ENCODE peak calls at places on chromosomes 4 and X, in nine cellular contexts. O, U, S, Q, V, N, B, D and A are unnamed samples.
A peak's percentile ranks its signal among the peaks of the same experiment; 100 is the strongest.

GRCh38 chr4:137896221-137896737 is 345.9 kb downstream of the SLC7A11 start:
- DNase-seq in O (no peak), U (no peak), S (no peak), Q (no peak), V (no peak), N (no peak), B (no peak), D (no peak), A (no peak)

GRCh38 chrX:97740044-97740443 is 856.3 kb downstream of the RPA4 start:
- DNase-seq in O (no peak), U (no peak), S (no peak), Q (no peak), V (no peak), N (no peak), B (no peak), D (no peak), A (no peak)

GRCh38 chr4:95355021-95355420 is 193.8 kb downstream of the UNC5C start:
- DNase-seq in O (no peak), U (no peak), S (no peak), Q (no peak), V (no peak), N (no peak), B (no peak), D (no peak), A (no peak)

GRCh38 chr4:23945521-23946017 is 55.7 kb upstream of the PPARGC1A start:
- DNase-seq in O (no peak), U (no peak), S (peak; percentile 63), Q (peak; percentile 44), V (no peak), N (no peak), B (no peak), D (no peak), A (peak; percentile 62)

GRCh38 chr4:82491251-82491960 is 61.0 kb downstream of the ENOPH1 start:
- DNase-seq in O (no peak), U (no peak), S (no peak), Q (no peak), V (no peak), N (no peak), B (no peak), D (no peak), A (no peak)

GRCh38 chr4:182014164-182014563 is 229.0 kb upstream of the TENM3 start:
- DNase-seq in O (no peak), U (no peak), S (no peak), Q (no peak), V (no peak), N (no peak), B (no peak), D (no peak), A (no peak)

GRCh38 chr4:42915484-42915883 is 23.0 kb downstream of the GRXCR1 start:
- DNase-seq in O (no peak), U (no peak), S (no peak), Q (no peak), V (no peak), N (no peak), B (no peak), D (no peak), A (no peak)

GRCh38 chr4:23015821-23016220 is 323.1 kb downstream of the GBA3 start:
- DNase-seq in O (no peak), U (no peak), S (no peak), Q (no peak), V (no peak), N (no peak), B (no peak), D (no peak), A (no peak)

GRCh38 chrX:153766871-153767673 is 3.0 kb downstream of the PLXNB3 start:
- DNase-seq in O (no peak), U (peak; percentile 60), S (no peak), Q (peak; percentile 18), V (peak; percentile 17), N (peak; percentile 38), B (no peak), D (peak; percentile 56), A (peak; percentile 30)

GRCh38 chr4:155571184-155571944 is 95.3 kb upstream of the GUCY1A1 start:
- DNase-seq in O (no peak), U (no peak), S (no peak), Q (no peak), V (no peak), N (no peak), B (no peak), D (no peak), A (no peak)

DNA sequence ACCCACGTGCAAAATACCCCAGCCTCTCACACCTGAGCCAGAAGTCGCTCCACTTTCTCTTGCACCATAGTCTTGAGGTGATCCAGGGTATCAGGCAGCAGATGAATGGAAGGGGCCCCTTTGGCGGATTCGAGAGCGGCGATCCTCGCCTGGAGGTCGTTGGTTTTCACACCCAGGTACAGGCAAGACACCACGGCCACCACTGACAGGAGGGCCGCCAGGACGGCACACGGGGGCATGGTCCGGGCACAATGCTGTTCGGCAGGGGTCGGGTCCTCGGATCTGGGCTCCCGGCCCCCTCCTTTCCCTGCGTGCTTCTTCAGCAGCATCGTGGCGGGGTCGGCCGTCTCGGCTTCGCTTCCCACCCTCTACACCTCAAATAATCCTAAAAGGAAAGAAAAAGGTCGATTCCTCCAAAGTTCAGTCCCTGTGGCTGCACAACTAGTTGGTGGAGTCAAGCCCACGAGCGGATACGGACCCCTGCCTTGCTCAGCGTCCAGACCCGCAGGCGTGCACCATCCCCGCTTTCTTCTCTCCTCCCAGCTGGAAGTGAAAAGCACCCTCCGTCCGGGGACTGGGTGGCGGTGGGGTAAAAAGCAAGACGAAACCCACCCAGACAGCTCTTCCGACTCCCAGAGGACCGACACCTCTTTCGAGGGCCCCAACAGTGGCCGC is 630 bp downstream of the COL25A1 start:
- DNase-seq in O (no peak), U (peak; percentile 63), S (peak; percentile 4), Q (no peak), V (no peak), N (no peak), B (no peak), D (no peak), A (no peak)
- H3K4me3 ChIP-seq in O (peak overlapping the region; percentile 57), U (peak overlapping the region; percentile 84), S (peak overlapping the region; percentile 89), Q (peak overlapping the region; percentile 73), V (peak overlapping the region; percentile 58), N (peak overlapping the region; percentile 58), B (peak overlapping the region; percentile 44), D (peak overlapping the region; percentile 51), A (peak overlapping the region; percentile 73)

GRCh38 chr4:6957994-6958393 is 48.4 kb downstream of the TBC1D14 start:
- DNase-seq in O (no peak), U (no peak), S (no peak), Q (no peak), V (no peak), N (peak; percentile 38), B (no peak), D (no peak), A (no peak)
- H3K4me1 ChIP-seq in O (no peaks in the 10 kb centered on the region), U (no peaks in the 10 kb centered on the region), S (peaks cover 41% of the 10 kb centered on the region), Q (peaks cover 6% of the 10 kb centered on the region), V (peaks cover 3% of the 10 kb centered on the region), N (peaks cover 24% of the 10 kb centered on the region), B (peaks cover 12% of the 10 kb centered on the region), D (peaks cover 4% of the 10 kb centered on the region), A (peaks cover 10% of the 10 kb centered on the region)

DNA sequence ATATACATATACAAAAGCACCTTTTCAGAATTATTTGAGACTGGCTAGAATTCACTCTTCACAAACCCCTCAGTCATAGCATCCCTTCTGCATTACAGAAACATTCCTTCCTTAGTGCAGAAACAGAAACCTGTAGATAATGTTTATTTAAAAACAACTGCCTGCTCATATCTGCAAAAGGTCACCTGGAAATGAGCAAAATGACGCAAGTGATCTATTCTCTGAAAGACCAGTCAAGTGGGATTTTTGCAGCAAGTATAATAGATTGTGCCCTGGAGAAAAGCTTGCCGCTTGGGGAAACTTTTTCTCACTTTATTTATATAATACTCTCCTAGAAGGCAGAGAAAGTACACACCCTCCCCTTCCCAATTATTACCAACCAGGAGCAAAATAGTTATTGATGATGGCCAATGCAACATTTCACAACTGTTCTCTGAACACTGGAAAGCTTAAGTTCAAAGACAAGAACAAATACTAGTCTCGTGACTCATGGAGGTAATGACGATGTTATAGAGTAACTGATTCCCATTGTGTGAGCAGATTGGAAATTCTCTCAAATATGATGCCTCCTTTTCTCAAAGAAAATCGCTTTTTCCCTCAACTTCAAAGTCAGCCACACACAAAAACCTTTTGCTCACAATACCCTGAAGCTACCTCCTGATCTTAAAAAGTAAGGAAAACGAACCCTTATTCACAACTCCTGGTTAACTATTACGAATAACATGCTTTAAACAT is 41.2 kb downstream of the MID1 start:
- DNase-seq in O (no peak), U (no peak), S (peak; percentile 15), Q (no peak), V (no peak), N (no peak), B (no peak), D (no peak), A (no peak)
- H3K4me3 ChIP-seq in O (no peak overlapping the region), U (no peak overlapping the region), S (peak overlapping the region; percentile 6), Q (no peak overlapping the region), V (no peak overlapping the region), N (no peak overlapping the region), B (peak overlapping the region; percentile 23), D (no peak overlapping the region), A (no peak overlapping the region)

GRCh38 chr4:168881754-168882153 is 128.3 kb downstream of the CBR4 start:
- DNase-seq in O (no peak), U (no peak), S (no peak), Q (no peak), V (no peak), N (no peak), B (no peak), D (no peak), A (no peak)
- H3K4me1 ChIP-seq in O (peaks cover 6% of the 10 kb centered on the region), U (peaks cover 5% of the 10 kb centered on the region), S (peaks cover 14% of the 10 kb centered on the region), Q (peaks cover 6% of the 10 kb centered on the region), V (peaks cover 7% of the 10 kb centered on the region), N (peaks cover 41% of the 10 kb centered on the region), B (peaks cover 51% of the 10 kb centered on the region), D (no peaks in the 10 kb centered on the region), A (peaks cover 68% of the 10 kb centered on the region)

DNA sequence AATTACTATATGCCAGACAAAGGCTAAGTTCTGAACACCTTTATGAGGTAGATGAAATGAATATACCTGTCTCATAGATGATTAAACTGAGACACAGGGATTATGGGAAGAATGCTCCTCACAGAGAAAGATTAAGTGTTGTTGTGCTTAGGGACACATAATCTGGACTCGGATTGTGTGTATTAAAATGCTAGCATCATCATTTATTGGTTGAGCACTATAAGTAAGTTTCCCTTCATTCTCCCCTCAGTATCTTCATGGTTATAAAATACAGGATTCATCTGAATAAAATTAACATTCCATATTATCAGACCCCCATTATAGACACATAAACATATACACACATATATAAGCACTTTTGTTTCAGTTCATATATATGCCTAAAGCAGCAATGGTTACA is 463.5 kb downstream of the PPP4R3C start:
- DNase-seq in O (no peak), U (no peak), S (no peak), Q (no peak), V (no peak), N (no peak), B (no peak), D (no peak), A (no peak)
- H3K4me3 ChIP-seq in O (no peak overlapping the region), U (no peak overlapping the region), S (no peak overlapping the region), Q (no peak overlapping the region), V (no peak overlapping the region), N (no peak overlapping the region), B (no peak overlapping the region), D (no peak overlapping the region), A (no peak overlapping the region)